ENCODE peak calls at places on chromosomes 2 and 18, in nine cellular contexts. A, F, S, B, Z, G, W, H and Y are unnamed samples. For H3K4me1, the result is how much of the 10 kb centered on the place peaks cover.

GRCh38 chr18:2571200-2572143 is at the start of the genes METTL4 and NDC80:
- DNase-seq in A (peak), F (peak), S (peak), B (peak), Z (peak), G (peak), W (peak), H (peak), Y (peak)

GRCh38 chr2:44083054-44083453 is 85.6 kb upstream of the PPM1B start:
- DNase-seq in A (peak), F (no peak), S (no peak), B (no peak), Z (no peak), G (no peak), W (no peak), H (no peak), Y (no peak)

GRCh38 chr2:69436594-69436936 is 670 bp downstream of the NFU1 start:
- DNase-seq in A (no peak), F (no peak), S (no peak), B (no peak), Z (no peak), G (no peak), W (peak), H (no peak), Y (no peak)

GRCh38 chr2:158725496-158725895 is 69.6 kb upstream of the DAPL1 start:
- DNase-seq in A (no peak), F (no peak), S (no peak), B (no peak), Z (no peak), G (peak), W (no peak), H (no peak), Y (no peak)

GRCh38 chr18:30016179-30016578 is 1026.4 kb downstream of the DSC3 start:
- DNase-seq in A (no peak), F (no peak), S (no peak), B (no peak), Z (no peak), G (no peak), W (no peak), H (no peak), Y (no peak)

GRCh38 chr2:74564222-74564621 is 9.7 kb downstream of the DOK1 start:
- DNase-seq in A (no peak), F (no peak), S (no peak), B (no peak), Z (no peak), G (no peak), W (no peak), H (peak), Y (no peak)

GRCh38 chr18:36352384-36352783 is 54.9 kb downstream of the FHOD3 start:
- DNase-seq in A (peak), F (no peak), S (no peak), B (no peak), Z (peak), G (peak), W (no peak), H (peak), Y (no peak)

GRCh38 chr2:162821718-162822117 is 16.8 kb downstream of the KCNH7 start:
- DNase-seq in A (no peak), F (no peak), S (no peak), B (no peak), Z (no peak), G (no peak), W (no peak), H (no peak), Y (no peak)

GRCh38 chr18:50805732-50806131 is 14.1 kb downstream of the MRO start:
- DNase-seq in A (no peak), F (no peak), S (no peak), B (no peak), Z (no peak), G (no peak), W (no peak), H (no peak), Y (no peak)

GRCh38 chr2:160635488-160635887 is 141.9 kb upstream of the RBMS1 start:
- DNase-seq in A (no peak), F (no peak), S (peak), B (no peak), Z (no peak), G (no peak), W (no peak), H (peak), Y (no peak)

GRCh38 chr2:204183608-204184007 is 247.0 kb downstream of the ICOS start:
- DNase-seq in A (no peak), F (no peak), S (no peak), B (no peak), Z (no peak), G (no peak), W (peak), H (no peak), Y (no peak)

GRCh38 chr18:28048612-28049011 is 128.3 kb downstream of the CDH2 start:
- DNase-seq in A (no peak), F (no peak), S (no peak), B (no peak), Z (no peak), G (no peak), W (no peak), H (no peak), Y (no peak)
- H3K4me1 ChIP-seq in A (under half), F (under half), S (under half), B (under half), Z (under half), G (under half), W (under half), H (under half), Y (under half)

GRCh38 chr2:120424274-120424796 is 78.4 kb downstream of the INHBB start:
- DNase-seq in A (no peak), F (peak), S (no peak), B (no peak), Z (no peak), G (no peak), W (no peak), H (no peak), Y (peak)

GRCh38 chr2:120423167-120423943 is 77.4 kb downstream of the INHBB start:
- DNase-seq in A (no peak), F (peak), S (no peak), B (no peak), Z (no peak), G (peak), W (no peak), H (no peak), Y (peak)

GRCh38 chr2:120421126-120421829 is 75.3 kb downstream of the INHBB start:
- DNase-seq in A (no peak), F (peak), S (no peak), B (no peak), Z (no peak), G (no peak), W (no peak), H (no peak), Y (peak)

GRCh38 chr2:120421830-120422175 is 75.9 kb downstream of the INHBB start:
- DNase-seq in A (no peak), F (peak), S (no peak), B (no peak), Z (no peak), G (no peak), W (no peak), H (no peak), Y (no peak)

DNA sequence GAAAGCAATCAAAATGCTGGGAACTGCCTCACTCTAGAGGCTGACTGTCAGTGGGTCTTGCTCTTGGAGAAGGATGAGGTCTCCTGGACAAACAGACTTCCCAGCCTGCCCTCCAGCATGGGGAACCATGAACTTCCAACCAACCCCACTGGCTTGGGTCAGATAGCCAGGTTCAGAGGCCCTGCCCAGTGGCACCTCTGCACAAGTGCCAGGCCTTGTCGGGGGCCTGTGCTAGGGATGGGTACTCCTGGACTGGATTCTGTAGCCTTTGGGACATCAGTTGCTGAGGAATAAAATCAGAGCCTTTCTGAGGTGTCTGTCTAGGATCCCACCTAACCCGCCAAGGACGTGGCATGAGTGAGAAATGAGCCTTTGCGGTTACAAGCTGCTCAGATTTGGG is 76.8 kb downstream of the INHBB start:
- DNase-seq in A (no peak), F (peak), S (no peak), B (no peak), Z (no peak), G (no peak), W (no peak), H (no peak), Y (peak)
- TF ChIP-seq POLR2A in A (no peak), F (no peak), S (no peak), B (no peak), Z (no peak), G (no peak), W (no peak), H (no peak), Y (no peak)

DNA sequence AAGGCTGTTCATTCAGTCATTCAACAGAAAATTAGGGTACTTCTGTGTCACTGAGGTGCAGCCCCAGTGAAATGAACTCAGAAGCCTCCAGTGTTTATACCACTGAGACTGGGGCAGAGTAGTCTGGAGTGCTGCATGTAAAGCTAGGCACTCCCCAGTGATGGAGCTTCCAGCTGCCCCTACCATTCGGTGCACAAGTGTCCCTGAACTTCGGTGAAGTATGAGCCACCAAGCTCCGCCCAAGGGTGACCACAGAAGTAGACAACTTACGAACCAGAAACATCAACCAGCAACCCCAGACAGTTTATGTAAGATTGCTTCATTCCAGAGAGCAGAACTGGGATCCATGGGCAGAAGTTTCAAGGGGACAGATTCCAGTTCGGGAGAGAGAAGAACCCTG is 70.6 kb upstream of the FOSL2 start:
- DNase-seq in A (no peak), F (no peak), S (no peak), B (no peak), Z (peak), G (no peak), W (no peak), H (no peak), Y (no peak)
- H3K4me1 ChIP-seq in A (under half), F (under half), S (under half), B (under half), Z (under half), G (under half), W (under half), H (under half), Y (under half)

GRCh38 chr2:8676191-8676914 is 5.5 kb upstream of the ID2 start:
- DNase-seq in A (peak), F (peak), S (peak), B (no peak), Z (peak), G (no peak), W (peak), H (peak), Y (peak)
- TF ChIP-seq POLR2A in A (peak), F (no peak), S (peak), B (no peak), Z (no peak), G (no peak), W (peak), H (no peak), Y (no peak)

GRCh38 chr2:180985771-180986395 is 5.5 kb downstream of the UBE2E3 start:
- DNase-seq in A (no peak), F (no peak), S (no peak), B (no peak), Z (no peak), G (no peak), W (no peak), H (no peak), Y (no peak)
- H3K4me1 ChIP-seq in A (under half), F (half or more), S (under half), B (under half), Z (under half), G (under half), W (under half), H (under half), Y (under half)